ENCODE peak calls at places on chromosome 16, in six cellular contexts. J is SJCRH30, U is left colon, T is ACHN, A is left cardiac atrium, H is NCI-H1436. M is an unnamed sample.

GRCh38 chr16:50597563-50598255 is 49.5 kb downstream of the NKD1 start:
- DNase-seq in U (no peak), J (no peak), T (no peak), A (no peak), H (no peak), M (no peak)

GRCh38 chr16:4895366-4895765 is 41.6 kb downstream of the PPL start:
- DNase-seq in H (no peak), J (no peak), T (no peak), U (no peak), A (no peak), M (no peak)

GRCh38 chr16:56932588-56933265 is 785 bp downstream of the HERPUD1 start:
- DNase-seq in U (peak; percentile 82), J (peak; percentile 75), A (peak; percentile 82), T (peak; percentile 64), H (peak; percentile 17), M (peak; percentile 57)

GRCh38 chr16:10921536-10922327 is 20.5 kb downstream of the DEXI start:
- DNase-seq in A (peak; percentile 58), H (no peak), U (no peak), J (no peak), T (no peak), M (no peak)

GRCh38 chr16:65965632-65966031 is 400.9 kb upstream of the CDH5 start:
- DNase-seq in T (no peak), A (no peak), U (no peak), H (no peak), J (no peak), M (no peak)

GRCh38 chr16:3010510-3010909 is 2.2 kb upstream of the CLDN9 start:
- DNase-seq in A (no peak), H (no peak), T (no peak), U (no peak), J (no peak), M (no peak)

GRCh38 chr16:884232-884631 is 83.7 kb upstream of the GNG13 start:
- DNase-seq in U (no peak), A (no peak), T (no peak), J (no peak), H (no peak), M (no peak)

GRCh38 chr16:71499775-71500364 is 10.7 kb upstream of the ZNF19 start:
- DNase-seq in H (peak; percentile 20), J (peak; percentile 60), U (peak; percentile 15), T (peak; percentile 72), A (no peak), M (peak; percentile 44)

GRCh38 chr16:12405083-12405482 is 398.6 kb downstream of the CPPED1 start:
- DNase-seq in H (no peak), U (no peak), T (no peak), A (no peak), J (no peak), M (no peak)

GRCh38 chr16:56517206-56517605 is 2.6 kb downstream of the BBS2 start:
- DNase-seq in H (no peak), J (no peak), T (no peak), A (no peak), U (no peak), M (no peak)

GRCh38 chr16:2497641-2498040 is 16.1 kb upstream of the ATP6V0C start:
- DNase-seq in U (no peak), H (no peak), T (no peak), J (no peak), A (no peak), M (peak; percentile 43)

GRCh38 chr16:68309798-68310197 is 948 bp downstream of the SLC7A6OS start:
- DNase-seq in U (no peak), H (no peak), T (no peak), J (no peak), A (no peak), M (no peak)

GRCh38 chr16:74291577-74292208 is 4.9 kb upstream of the PSMD7 start:
- DNase-seq in U (no peak), T (peak; percentile 83), H (no peak), J (no peak), A (no peak), M (no peak)

GRCh38 chr16:15492091-15492740 is 57.8 kb downstream of the BMERB1 start:
- DNase-seq in J (no peak), U (no peak), H (no peak), T (no peak), A (no peak), M (no peak)

GRCh38 chr16:19810817-19811731 is 73.6 kb downstream of the GPRC5B start:
- DNase-seq in A (no peak), J (peak; percentile 45), U (no peak), H (no peak), T (peak; percentile 95), M (no peak)

GRCh38 chr16:46885960-46886763 is 2.0 kb downstream of the GPT2 start:
- DNase-seq in T (no peak), U (no peak), A (peak; percentile 47), H (no peak), J (peak; percentile 62), M (no peak)

GRCh38 chr16:4371481-4372314 is at the start of gene VASN:
- DNase-seq in A (peak; percentile 83), T (peak; percentile 80), H (no peak), J (no peak), U (peak; percentile 82), M (peak; percentile 88)

GRCh38 chr16:20903116-20903888 is 2.7 kb downstream of the LYRM1 start:
- DNase-seq in A (no peak), T (no peak), J (no peak), U (no peak), H (no peak), M (no peak)

GRCh38 chr16:88569614-88569984 is 604 bp upstream of the ZC3H18 start:
- DNase-seq in U (peak; percentile 42), T (peak; percentile 9), J (no peak), A (peak; percentile 35), H (no peak), M (no peak)